ENCODE peak calls at places on chromosomes 3 and 15, in four cellular contexts. Z is keratinocyte, G is CMK, M is EL. J is an unnamed sample.

GRCh38 chr3:152219225-152219624 is 49.5 kb upstream of the MBNL1 start:
- DNase-seq in Z (no peak), G (no peak), M (no peak), J (no peak)

GRCh38 chr3:6571448-6571847 is 289.5 kb upstream of the GRM7 start:
- DNase-seq in Z (no peak), G (no peak), M (no peak), J (no peak)

GRCh38 chr15:49037546-49037940 is 8.7 kb downstream of the SECISBP2L start:
- DNase-seq in Z (no peak), G (no peak), M (peak; percentile 35), J (no peak)

GRCh38 chr3:85939026-85939616 is 980.3 kb downstream of the CADM2 start:
- DNase-seq in Z (no peak), G (no peak), M (no peak), J (no peak)

GRCh38 chr15:22888120-22888859 is 49.8 kb downstream of the NIPA2 start:
- DNase-seq in Z (peak; percentile 23), G (no peak), M (peak; percentile 94), J (no peak)

GRCh38 chr3:61571516-61572336 is 10.4 kb downstream of the PTPRG start:
- DNase-seq in Z (no peak), G (no peak), M (peak; percentile 84), J (no peak)

GRCh38 chr3:144358191-144358590 is 386.6 kb downstream of the DIPK2A start:
- DNase-seq in Z (no peak), G (no peak), M (no peak), J (no peak)

GRCh38 chr3:57094011-57094535 is 33.6 kb downstream of the SPATA12 start:
- DNase-seq in Z (no peak), G (no peak), M (no peak), J (no peak)

GRCh38 chr15:28986108-28986507 is 100.3 kb downstream of the APBA2 start:
- DNase-seq in Z (no peak), G (no peak), M (no peak), J (peak; percentile 35)

GRCh38 chr3:26236991-26237682 is 385.4 kb upstream of the LRRC3B start:
- DNase-seq in Z (no peak), G (no peak), M (no peak), J (no peak)

GRCh38 chr15:81500081-81500480 is 126.1 kb upstream of the TMC3 start:
- DNase-seq in Z (no peak), G (no peak), M (no peak), J (no peak)

GRCh38 chr3:174524203-174524602 is 334.9 kb upstream of the NAALADL2 start:
- DNase-seq in Z (no peak), G (no peak), M (no peak), J (no peak)

GRCh38 chr3:44509985-44510360 is 32.5 kb upstream of the ZNF445 start:
- DNase-seq in Z (no peak), G (no peak), M (peak; percentile 17), J (no peak)

GRCh38 chr3:34361921-34362320 is 563.5 kb downstream of the PDCD6IP start:
- DNase-seq in Z (no peak), G (no peak), M (no peak), J (no peak)

GRCh38 chr3:5071061-5071460 is 51.0 kb upstream of the ARL8B start:
- DNase-seq in Z (no peak), G (no peak), M (peak; percentile 44), J (no peak)